ENCODE peak calls at places on chromosomes 4 and X, in six cellular contexts. Y, Q, I, W, F and R are unnamed samples. For H3K9me3, H3K4me1 and H3K27me3, the result is how much of the 10 kb centered on the place peaks cover.

GRCh38 chr4:67810011-67810410 is 55.8 kb upstream of the GNRHR start:
- DNase-seq in Y (no peak), Q (no peak), I (no peak), W (no peak), F (no peak), R (no peak)

GRCh38 chr4:70023218-70023617 is 5.0 kb upstream of the HTN3 start:
- DNase-seq in Y (no peak), Q (no peak), I (no peak), W (no peak), F (no peak), R (no peak)

GRCh38 chr4:184010696-184011095 is 105.6 kb downstream of the STOX2 start:
- DNase-seq in Y (no peak), Q (no peak), I (no peak), W (no peak), F (no peak), R (no peak)

GRCh38 chr4:77358315-77358928 is 201.4 kb downstream of the CCNG2 start:
- DNase-seq in Y (peak), Q (no peak), I (no peak), W (no peak), F (no peak), R (peak)

GRCh38 chr4:21304061-21304541 is 603.8 kb downstream of the PACRGL start:
- DNase-seq in Y (peak), Q (peak), I (peak), W (no peak), F (no peak), R (no peak)

GRCh38 chr4:145177511-145177905 is 2.9 kb downstream of the OTUD4 start:
- DNase-seq in Y (peak), Q (no peak), I (no peak), W (peak), F (no peak), R (no peak)

GRCh38 chr4:172950990-172951389 is 217.6 kb upstream of the GALNT7 start:
- DNase-seq in Y (no peak), Q (no peak), I (no peak), W (no peak), F (no peak), R (no peak)

GRCh38 chr4:22522206-22522605 is 6.3 kb upstream of the ADGRA3 start:
- DNase-seq in Y (no peak), Q (no peak), I (no peak), W (no peak), F (no peak), R (no peak)

GRCh38 chrX:35098419-35098818 is 155.8 kb downstream of the FAM47B start:
- DNase-seq in Y (peak), Q (no peak), I (no peak), W (no peak), F (no peak), R (no peak)

GRCh38 chr4:39464886-39465501 is 6.1 kb downstream of the LIAS start:
- DNase-seq in Y (peak), Q (no peak), I (no peak), W (no peak), F (no peak), R (no peak)

GRCh38 chrX:137427813-137428212 is 138.1 kb upstream of the ZIC3 start:
- DNase-seq in Y (peak), Q (no peak), I (peak), W (no peak), F (no peak), R (no peak)

GRCh38 chr4:182916483-182917181 is 554 bp downstream of the DCTD start:
- DNase-seq in Y (peak), Q (peak), I (peak), W (peak), F (peak), R (peak)

GRCh38 chrX:41956027-41956426 is 32.7 kb upstream of the CASK start:
- DNase-seq in Y (no peak), Q (no peak), I (no peak), W (no peak), F (no peak), R (no peak)

GRCh38 chrX:53263597-53264094 is 17.7 kb downstream of the IQSEC2 start:
- DNase-seq in Y (peak), Q (no peak), I (no peak), W (no peak), F (no peak), R (no peak)

GRCh38 chr4:93203708-93204107 is 624.8 kb upstream of the ATOH1 start:
- DNase-seq in Y (no peak), Q (no peak), I (peak), W (no peak), F (no peak), R (no peak)

GRCh38 chr4:87073570-87074470 is 139.0 kb downstream of the AFF1 start:
- DNase-seq in Y (no peak), Q (peak), I (peak), W (no peak), F (no peak), R (no peak)

GRCh38 chr4:27123050-27123768 is 262.6 kb downstream of the STIM2 start:
- DNase-seq in Y (no peak), Q (no peak), I (no peak), W (no peak), F (no peak), R (peak)

DNA sequence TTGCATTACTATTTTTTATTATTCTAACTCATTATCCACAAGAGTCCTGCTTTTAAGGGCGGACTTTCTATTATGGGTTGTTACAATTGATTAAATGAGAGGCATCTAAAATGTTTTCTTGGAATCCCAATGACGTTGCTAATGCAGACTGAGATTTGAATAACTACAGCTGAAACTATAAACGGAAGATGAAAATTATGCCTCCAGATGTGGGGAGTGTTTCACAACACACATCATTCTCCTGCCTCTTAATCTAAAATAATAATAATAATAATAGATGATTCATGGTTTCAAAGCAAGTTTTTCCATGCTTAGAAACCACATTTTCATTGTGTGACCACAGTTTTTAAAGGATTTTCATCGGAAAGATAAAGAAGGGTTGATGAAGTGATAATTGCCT is 306.9 kb upstream of the CPEB2 start:
- DNase-seq in Y (no peak), Q (no peak), I (no peak), W (no peak), F (no peak), R (no peak)
- H3K9me3 ChIP-seq in Y (under half), Q (under half), I (under half), W (under half), F (under half), R (under half)

GRCh38 chr4:3829211-3829953 is 63.2 kb downstream of the ADRA2C start:
- DNase-seq in Y (no peak), Q (peak), I (no peak), W (peak), F (no peak), R (no peak)

GRCh38 chr4:3832536-3833220 is 66.5 kb downstream of the ADRA2C start:
- DNase-seq in Y (no peak), Q (peak), I (no peak), W (peak), F (no peak), R (no peak)

GRCh38 chr4:3829954-3830773 is 64.0 kb downstream of the ADRA2C start:
- DNase-seq in Y (no peak), Q (no peak), I (no peak), W (peak), F (no peak), R (no peak)

GRCh38 chr4:3831529-3832150 is 65.5 kb downstream of the ADRA2C start:
- DNase-seq in Y (no peak), Q (peak), I (no peak), W (peak), F (no peak), R (no peak)

DNA sequence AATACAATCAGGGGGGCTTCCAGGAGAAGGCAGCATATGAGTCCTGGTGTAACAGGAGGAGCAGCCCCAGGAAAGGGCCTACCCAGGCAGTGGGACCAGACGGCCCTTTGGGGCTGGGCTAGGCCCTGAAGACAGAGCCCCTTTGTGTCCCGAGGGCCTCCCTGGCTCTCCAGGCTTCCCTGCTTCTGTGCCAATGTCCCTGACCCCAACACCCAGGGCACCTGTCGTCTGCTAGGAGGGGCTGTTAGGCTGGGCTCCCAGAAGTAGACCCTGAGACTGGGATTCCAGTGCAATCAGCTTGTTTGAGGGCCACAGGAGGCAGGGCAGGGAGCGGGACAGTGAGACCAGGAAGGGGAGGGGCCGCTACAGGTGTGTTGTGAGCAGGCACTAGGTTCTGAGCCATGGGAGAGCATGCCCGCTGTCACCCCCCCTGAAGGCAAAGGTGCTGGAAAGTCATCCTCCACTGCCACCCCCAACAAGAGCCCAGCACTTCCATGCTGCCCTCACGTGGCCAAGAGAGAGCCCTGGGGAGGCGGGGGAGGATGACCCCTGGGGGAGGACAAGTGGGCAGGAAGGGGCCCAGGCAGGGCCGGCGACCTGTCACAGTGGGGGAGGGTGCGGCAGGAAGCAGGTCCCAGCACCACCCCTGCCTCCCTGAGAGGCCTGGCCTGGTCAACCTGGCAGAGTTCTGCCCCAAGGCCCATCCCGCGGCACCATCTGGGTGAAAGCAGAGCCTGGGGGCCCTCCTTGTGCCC is 64.8 kb downstream of the ADRA2C start:
- DNase-seq in Y (no peak), Q (peak), I (no peak), W (peak), F (no peak), R (no peak)
- H3K4me1 ChIP-seq in Y (under half), Q (under half), I (under half), W (under half), F (under half), R (under half)

GRCh38 chrX:21266949-21267348 is 107.3 kb upstream of the CNKSR2 start:
- DNase-seq in Y (no peak), Q (no peak), I (no peak), W (no peak), F (no peak), R (no peak)
- H3K27me3 ChIP-seq in Y (under half), Q (under half), I (under half), W (under half), F (under half), R (under half)

GRCh38 chrX:66676413-66676812 is 37.5 kb upstream of the EDA2R start:
- DNase-seq in Y (peak), Q (no peak), I (no peak), W (no peak), F (no peak), R (no peak)
- H3K9me3 ChIP-seq in Y (under half), Q (under half), I (under half), W (under half), F (under half), R (under half)

GRCh38 chr4:158261480-158261879 is 51.2 kb downstream of the TMEM144 start:
- DNase-seq in Y (no peak), Q (no peak), I (no peak), W (no peak), F (no peak), R (peak)

GRCh38 chr4:158254328-158254727 is 44.0 kb downstream of the TMEM144 start:
- DNase-seq in Y (no peak), Q (no peak), I (no peak), W (no peak), F (no peak), R (peak)

GRCh38 chr4:158255727-158256324 is 45.5 kb downstream of the TMEM144 start:
- DNase-seq in Y (peak), Q (no peak), I (no peak), W (no peak), F (no peak), R (peak)

DNA sequence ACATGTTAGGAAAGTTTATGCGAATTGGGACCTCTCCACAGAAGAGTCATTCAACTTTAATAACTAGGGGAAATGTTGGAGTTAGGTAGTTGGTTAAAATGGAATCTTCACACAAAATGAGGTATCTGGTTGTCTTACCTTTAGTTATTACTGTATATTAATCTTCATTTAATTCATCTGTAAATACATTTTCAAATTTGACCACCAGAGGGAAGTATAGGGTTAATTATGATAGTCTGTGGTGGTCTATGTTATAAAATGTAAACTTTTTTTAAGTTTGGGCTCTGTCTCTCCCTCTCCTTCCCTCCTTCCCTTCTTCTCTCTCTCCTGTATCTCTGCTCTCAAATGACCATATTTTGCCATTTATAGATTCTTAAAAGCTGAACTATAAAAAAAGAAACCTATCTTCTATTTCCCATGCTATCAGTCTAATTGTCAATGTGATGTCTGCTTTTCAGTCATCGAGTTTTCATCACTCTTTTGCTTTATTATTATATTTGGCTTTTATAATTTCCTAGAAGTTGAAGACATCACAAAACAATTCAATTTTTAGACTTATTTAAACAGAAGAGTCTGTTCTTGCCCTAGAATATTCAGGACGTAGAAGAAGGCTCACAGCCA is 49.8 kb downstream of the TMEM144 start:
- DNase-seq in Y (peak), Q (no peak), I (no peak), W (no peak), F (no peak), R (peak)
- H3K4me1 ChIP-seq in Y (under half), Q (under half), I (under half), W (under half), F (under half), R (under half)

GRCh38 chr4:48858130-48858529 is 27.2 kb downstream of the OCIAD1 start:
- DNase-seq in Y (no peak), Q (no peak), I (no peak), W (no peak), F (no peak), R (no peak)
- H3K27me3 ChIP-seq in Y (under half), Q (under half), I (under half), W (under half), F (under half), R (under half)